ENCODE peak calls at places on chromosomes 5 and 9, in ten cellular contexts. V, H, X, L, O, E, B, N, F and P are unnamed samples.

GRCh38 chr5:52560366-52560765 is 227.3 kb upstream of the ITGA1 start:
- DNase-seq in V (no peak), H (peak; percentile 12), X (no peak), L (no peak), O (no peak), E (peak; percentile 1), B (no peak), N (peak; percentile 15), F (no peak), P (no peak)

GRCh38 chr9:121947683-121948300 is 145.3 kb downstream of the TTLL11 start:
- DNase-seq in V (no peak), H (no peak), X (no peak), L (no peak), O (no peak), E (no peak), B (no peak), N (no peak), F (no peak), P (no peak)

GRCh38 chr9:82404484-82405280 is 416.1 kb downstream of the SPATA31D1 start:
- DNase-seq in V (no peak), H (peak; percentile 56), X (no peak), L (no peak), O (no peak), E (no peak), B (no peak), N (peak; percentile 39), F (no peak), P (no peak)

GRCh38 chr5:172701336-172702061 is 60.4 kb downstream of the NEURL1B start:
- DNase-seq in V (no peak), H (no peak), X (no peak), L (no peak), O (no peak), E (peak; percentile 8), B (no peak), N (no peak), F (peak; percentile 45), P (no peak)

GRCh38 chr5:76521240-76521758 is 101.9 kb downstream of the F2RL2 start:
- DNase-seq in V (no peak), H (peak; percentile 78), X (peak; percentile 37), L (no peak), O (no peak), E (no peak), B (no peak), N (peak; percentile 84), F (no peak), P (no peak)

GRCh38 chr5:88644676-88645075 is 238.3 kb downstream of the MEF2C start:
- DNase-seq in V (no peak), H (no peak), X (no peak), L (no peak), O (no peak), E (no peak), B (no peak), N (no peak), F (no peak), P (no peak)

GRCh38 chr5:71907589-71908145 is 188.6 kb downstream of the CARTPT start:
- DNase-seq in V (no peak), H (no peak), X (peak; percentile 10), L (no peak), O (no peak), E (no peak), B (no peak), N (no peak), F (no peak), P (no peak)

GRCh38 chr9:133686642-133687575 is 50.7 kb downstream of the DBH start:
- DNase-seq in V (no peak), H (no peak), X (no peak), L (no peak), O (no peak), E (no peak), B (no peak), N (no peak), F (no peak), P (no peak)

GRCh38 chr5:66324357-66324756 is 180.3 kb downstream of the SREK1 start:
- DNase-seq in V (peak; percentile 66), H (no peak), X (no peak), L (no peak), O (peak; percentile 81), E (no peak), B (no peak), N (no peak), F (no peak), P (no peak)

GRCh38 chr5:608286-609087 is 3.7 kb upstream of the CEP72 start:
- DNase-seq in V (peak; percentile 10), H (no peak), X (no peak), L (no peak), O (peak; percentile 9), E (no peak), B (no peak), N (no peak), F (peak; percentile 49), P (no peak)

GRCh38 chr5:95838552-95838951 is 16.0 kb upstream of the GLRX start:
- DNase-seq in V (no peak), H (no peak), X (no peak), L (no peak), O (no peak), E (no peak), B (no peak), N (no peak), F (no peak), P (no peak)

GRCh38 chr5:58156977-58157701 is 302.7 kb downstream of the PLK2 start:
- DNase-seq in V (peak; percentile 19), H (peak; percentile 54), X (peak; percentile 39), L (no peak), O (peak; percentile 34), E (peak; percentile 38), B (no peak), N (peak; percentile 59), F (no peak), P (no peak)

GRCh38 chr5:148725675-148726074 is 71.3 kb upstream of the HTR4 start:
- DNase-seq in V (no peak), H (no peak), X (no peak), L (no peak), O (no peak), E (no peak), B (no peak), N (no peak), F (no peak), P (no peak)

GRCh38 chr5:148732692-148733091 is 78.4 kb upstream of the HTR4 start:
- DNase-seq in V (no peak), H (no peak), X (no peak), L (no peak), O (no peak), E (no peak), B (no peak), N (no peak), F (no peak), P (no peak)

GRCh38 chr5:148730955-148731898 is 76.9 kb upstream of the HTR4 start:
- DNase-seq in V (peak; percentile 79), H (peak; percentile 88), X (peak; percentile 87), L (peak; percentile 64), O (peak; percentile 82), E (peak; percentile 88), B (peak; percentile 57), N (peak; percentile 93), F (no peak), P (peak; percentile 73)

GRCh38 chr5:148730272-148730954 is 76.1 kb upstream of the HTR4 start:
- DNase-seq in V (no peak), H (peak; percentile 71), X (no peak), L (no peak), O (no peak), E (no peak), B (peak; percentile 37), N (peak; percentile 86), F (no peak), P (no peak)

DNA sequence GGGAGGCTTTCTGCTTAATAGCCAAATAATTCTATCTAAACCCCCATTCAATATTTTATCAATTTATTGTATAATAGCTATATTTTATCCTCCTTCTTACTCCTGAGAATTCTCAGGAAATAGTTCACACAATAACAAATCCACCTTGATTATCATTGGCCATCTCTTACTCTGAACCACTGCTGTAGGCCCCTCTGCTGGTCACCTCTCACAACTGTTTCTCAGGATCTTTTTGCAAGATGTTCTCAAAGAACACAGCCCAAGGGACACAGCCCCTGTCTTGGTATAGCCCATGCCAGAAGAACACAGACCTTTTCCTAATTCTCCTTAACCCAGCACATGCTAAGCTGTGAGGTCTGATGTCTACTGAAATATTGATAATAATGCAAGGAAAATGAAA is 74.9 kb upstream of the HTR4 start:
- DNase-seq in V (no peak), H (no peak), X (no peak), L (no peak), O (no peak), E (no peak), B (no peak), N (peak; percentile 28), F (no peak), P (no peak)
- TF ChIP-seq CTCF in V (no peak), H (no peak), X (peak; percentile 2), L (no peak), O (no peak), E (peak; percentile 21), B (peak; percentile 45), N (peak; percentile 30), F (peak; percentile 15), P (peak; percentile 9)

DNA sequence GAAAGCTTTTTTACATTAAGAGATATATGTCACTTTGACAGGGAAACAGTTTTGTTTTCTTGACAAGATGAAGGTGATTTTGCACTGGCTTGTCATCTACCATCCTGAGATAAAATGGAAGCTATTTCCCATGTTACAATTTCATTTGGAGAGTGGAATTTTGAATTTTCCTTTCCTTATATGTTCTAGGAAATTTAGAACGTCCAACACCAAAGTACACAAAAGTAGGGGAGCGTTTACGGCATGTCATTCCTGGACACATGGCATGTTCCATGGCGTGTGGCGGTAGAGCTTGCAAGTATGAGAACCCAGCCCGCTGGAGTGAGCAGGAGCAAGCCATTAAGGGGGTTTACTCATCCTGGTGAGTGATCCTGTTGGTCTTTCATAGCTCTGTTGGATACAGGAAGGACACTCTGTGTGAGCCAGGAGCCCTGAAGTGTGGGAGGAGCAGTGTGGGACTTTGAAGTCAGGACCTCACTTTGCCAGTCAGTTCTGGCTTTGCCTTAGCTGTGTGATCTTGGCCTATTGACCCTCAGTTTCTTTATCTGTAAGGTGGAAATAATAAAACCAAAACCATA is 887 bp downstream of the PTPDC1 start:
- DNase-seq in V (no peak), H (peak; percentile 82), X (no peak), L (no peak), O (no peak), E (no peak), B (no peak), N (peak; percentile 63), F (no peak), P (no peak)
- H3K4me3 ChIP-seq in V (no peak overlapping the region), H (no peak overlapping the region), X (no peak overlapping the region), L (no peak overlapping the region), O (no peak overlapping the region), E (no peak overlapping the region), B (no peak overlapping the region), N (no peak overlapping the region), F (no peak overlapping the region), P (no peak overlapping the region)

GRCh38 chr9:16154570-16155078 is 601.8 kb downstream of the CCDC171 start:
- DNase-seq in V (no peak), H (peak; percentile 35), X (peak; percentile 69), L (no peak), O (peak; percentile 42), E (peak; percentile 4), B (no peak), N (peak; percentile 33), F (no peak), P (no peak)
- TF ChIP-seq CTCF in V (peak; percentile 33), H (no peak), X (peak; percentile 40), L (no peak), O (peak; percentile 12), E (peak; percentile 28), B (peak; percentile 62), N (peak; percentile 16), F (peak; percentile 28), P (no peak)

DNA sequence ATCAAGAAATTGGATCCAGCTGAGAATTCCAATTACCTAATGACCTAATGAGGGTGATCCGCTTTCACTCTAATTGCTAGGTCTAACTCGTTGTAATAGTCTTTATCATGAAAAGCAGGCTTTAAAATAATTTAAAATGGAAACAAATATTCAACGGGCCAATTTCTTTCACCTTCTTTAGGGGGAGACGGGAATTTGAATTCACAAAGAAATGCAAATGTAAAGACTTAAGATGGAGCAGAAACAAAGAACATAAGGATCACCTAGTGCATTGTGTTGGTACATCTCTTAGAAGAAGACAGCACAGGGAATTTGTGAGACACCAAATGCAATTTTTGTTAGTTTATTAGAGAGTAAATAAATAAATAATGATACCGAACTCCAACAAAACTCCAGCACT is 1.5 kb upstream of the KCNN2 start:
- DNase-seq in V (no peak), H (no peak), X (no peak), L (no peak), O (no peak), E (no peak), B (no peak), N (no peak), F (no peak), P (no peak)
- H3K4me3 ChIP-seq in V (peak overlapping the region; percentile 79), H (no peak overlapping the region), X (no peak overlapping the region), L (peak overlapping the region; percentile 51), O (no peak overlapping the region), E (no peak overlapping the region), B (no peak overlapping the region), N (no peak overlapping the region), F (peak overlapping the region; percentile 84), P (no peak overlapping the region)